ENCODE peak calls at places on chromosomes 5 and 9, in seven cellular contexts. One of them, this sample, is unnamed.
A peak's percentile ranks its signal among the peaks of the same experiment; 100 is the strongest.

GRCh38 chr9:122234022-122234748 is 5.4 kb upstream of the LHX6 start:
- DNase-seq in HCT116: no peak
- DNase-seq in HepG2: no peak
- DNase-seq in H1: no peak
- DNase-seq in GM12878: no peak
- DNase-seq in SK-N-SH: no peak
- DNase-seq in K562: no peak
- DNase-seq in this sample: no peak

GRCh38 chr5:108521841-108522506 is 140.1 kb upstream of the FBXL17 start:
- DNase-seq in HCT116: peak; percentile 52
- DNase-seq in HepG2: peak; percentile 53
- DNase-seq in H1: no peak
- DNase-seq in GM12878: peak; percentile 57
- DNase-seq in SK-N-SH: peak; percentile 48
- DNase-seq in K562: peak; percentile 53
- DNase-seq in this sample: peak; percentile 80

GRCh38 chr9:37676411-37676830 is 25.7 kb downstream of the FRMPD1 start:
- DNase-seq in HCT116: no peak
- DNase-seq in HepG2: no peak
- DNase-seq in H1: no peak
- DNase-seq in GM12878: no peak
- DNase-seq in SK-N-SH: peak; percentile 69
- DNase-seq in K562: no peak
- DNase-seq in this sample: no peak

GRCh38 chr5:1511651-1512540 is 11.9 kb downstream of the LPCAT1 start:
- DNase-seq in HCT116: peak; percentile 29
- DNase-seq in HepG2: no peak
- DNase-seq in H1: no peak
- DNase-seq in GM12878: no peak
- DNase-seq in SK-N-SH: no peak
- DNase-seq in K562: no peak
- DNase-seq in this sample: peak; percentile 72

GRCh38 chr5:143933434-143933833 is 121.5 kb downstream of the HMHB1 start:
- DNase-seq in HCT116: no peak
- DNase-seq in HepG2: no peak
- DNase-seq in H1: no peak
- DNase-seq in GM12878: no peak
- DNase-seq in SK-N-SH: no peak
- DNase-seq in K562: no peak
- DNase-seq in this sample: no peak

GRCh38 chr5:57435701-57436134 is 46.9 kb downstream of the ACTBL2 start:
- DNase-seq in HCT116: peak; percentile 37
- DNase-seq in HepG2: peak; percentile 23
- DNase-seq in H1: no peak
- DNase-seq in GM12878: no peak
- DNase-seq in SK-N-SH: no peak
- DNase-seq in K562: no peak
- DNase-seq in this sample: peak; percentile 83

GRCh38 chr9:113545068-113545467 is 81.5 kb downstream of the RGS3 start:
- DNase-seq in HCT116: no peak
- DNase-seq in HepG2: no peak
- DNase-seq in H1: no peak
- DNase-seq in GM12878: no peak
- DNase-seq in SK-N-SH: no peak
- DNase-seq in K562: no peak
- DNase-seq in this sample: no peak

GRCh38 chr5:159906957-159907356 is 9.3 kb upstream of the ADRA1B start:
- DNase-seq in HCT116: no peak
- DNase-seq in HepG2: no peak
- DNase-seq in H1: no peak
- DNase-seq in GM12878: no peak
- DNase-seq in SK-N-SH: no peak
- DNase-seq in K562: no peak
- DNase-seq in this sample: peak; percentile 37

GRCh38 chr5:172713113-172713808 is 57.7 kb downstream of the DUSP1 start:
- DNase-seq in HCT116: no peak
- DNase-seq in HepG2: no peak
- DNase-seq in H1: no peak
- DNase-seq in GM12878: no peak
- DNase-seq in SK-N-SH: peak; percentile 86
- DNase-seq in K562: peak; percentile 77
- DNase-seq in this sample: no peak

GRCh38 chr9:131290039-131290766 is 680 bp downstream of the PLPP7 start:
- DNase-seq in HCT116: no peak
- DNase-seq in HepG2: no peak
- DNase-seq in H1: no peak
- DNase-seq in GM12878: no peak
- DNase-seq in SK-N-SH: peak; percentile 80
- DNase-seq in K562: no peak
- DNase-seq in this sample: no peak

GRCh38 chr5:113693205-113693553 is 179.7 kb downstream of the YTHDC2 start:
- DNase-seq in HCT116: no peak
- DNase-seq in HepG2: no peak
- DNase-seq in H1: no peak
- DNase-seq in GM12878: no peak
- DNase-seq in SK-N-SH: no peak
- DNase-seq in K562: no peak
- DNase-seq in this sample: no peak

GRCh38 chr5:180119031-180119885 is 47.7 kb upstream of the RNF130 start:
- DNase-seq in HCT116: no peak
- DNase-seq in HepG2: no peak
- DNase-seq in H1: no peak
- DNase-seq in GM12878: no peak
- DNase-seq in SK-N-SH: no peak
- DNase-seq in K562: no peak
- DNase-seq in this sample: no peak

GRCh38 chr5:36356915-36357314 is 55.2 kb upstream of the RANBP3L start:
- DNase-seq in HCT116: no peak
- DNase-seq in HepG2: no peak
- DNase-seq in H1: no peak
- DNase-seq in GM12878: no peak
- DNase-seq in SK-N-SH: no peak
- DNase-seq in K562: no peak
- DNase-seq in this sample: no peak

GRCh38 chr9:20304001-20304400 is 318.3 kb downstream of the MLLT3 start:
- DNase-seq in HCT116: no peak
- DNase-seq in HepG2: no peak
- DNase-seq in H1: no peak
- DNase-seq in GM12878: no peak
- DNase-seq in SK-N-SH: peak; percentile 9
- DNase-seq in K562: no peak
- DNase-seq in this sample: no peak

GRCh38 chr5:123754903-123755302 is 242.9 kb downstream of the CSNK1G3 start:
- DNase-seq in HCT116: no peak
- DNase-seq in HepG2: no peak
- DNase-seq in H1: no peak
- DNase-seq in GM12878: no peak
- DNase-seq in SK-N-SH: peak; percentile 20
- DNase-seq in K562: no peak
- DNase-seq in this sample: no peak

GRCh38 chr5:108900668-108901067 is 153.0 kb downstream of the FER start:
- DNase-seq in HCT116: no peak
- DNase-seq in HepG2: peak; percentile 15
- DNase-seq in H1: no peak
- DNase-seq in GM12878: no peak
- DNase-seq in SK-N-SH: no peak
- DNase-seq in K562: no peak
- DNase-seq in this sample: no peak

GRCh38 chr9:89007568-89007967 is 16.3 kb downstream of the S1PR3 start:
- DNase-seq in HCT116: no peak
- DNase-seq in HepG2: no peak
- DNase-seq in H1: no peak
- DNase-seq in GM12878: no peak
- DNase-seq in SK-N-SH: no peak
- DNase-seq in K562: no peak
- DNase-seq in this sample: peak; percentile 15

GRCh38 chr5:71471193-71471592 is 15.7 kb downstream of the BDP1 start:
- DNase-seq in HCT116: no peak
- DNase-seq in HepG2: no peak
- DNase-seq in H1: no peak
- DNase-seq in GM12878: no peak
- DNase-seq in SK-N-SH: no peak
- DNase-seq in K562: no peak
- DNase-seq in this sample: no peak

GRCh38 chr5:132559661-132560060 is 2.9 kb downstream of the RAD50 start:
- DNase-seq in HCT116: no peak
- DNase-seq in HepG2: no peak
- DNase-seq in H1: no peak
- DNase-seq in GM12878: no peak
- DNase-seq in SK-N-SH: no peak
- DNase-seq in K562: no peak
- DNase-seq in this sample: no peak

GRCh38 chr5:132561601-132562000 is 4.8 kb downstream of the RAD50 start:
- DNase-seq in HCT116: no peak
- DNase-seq in HepG2: no peak
- DNase-seq in H1: no peak
- DNase-seq in GM12878: no peak
- DNase-seq in SK-N-SH: no peak
- DNase-seq in K562: no peak
- DNase-seq in this sample: no peak

GRCh38 chr5:132556511-132557424 is at the start of gene RAD50:
- DNase-seq in HCT116: peak; percentile 91
- DNase-seq in HepG2: peak; percentile 85
- DNase-seq in H1: peak; percentile 68
- DNase-seq in GM12878: peak; percentile 86
- DNase-seq in SK-N-SH: peak; percentile 94
- DNase-seq in K562: peak; percentile 93
- DNase-seq in this sample: peak; percentile 94

GRCh38 chr5:132557425-132557805 is 638 bp downstream of the RAD50 start:
- DNase-seq in HCT116: peak; percentile 37
- DNase-seq in HepG2: peak; percentile 82
- DNase-seq in H1: no peak
- DNase-seq in GM12878: peak; percentile 19
- DNase-seq in SK-N-SH: peak; percentile 26
- DNase-seq in K562: peak; percentile 36
- DNase-seq in this sample: peak; percentile 39
- TF ChIP-seq JUND in HCT116: no peak
- TF ChIP-seq JUND in HepG2: no peak
- TF ChIP-seq JUND in H1: no peak
- TF ChIP-seq JUND in GM12878: no peak
- TF ChIP-seq JUND in SK-N-SH: no peak
- TF ChIP-seq JUND in K562: no peak
- TF ChIP-seq JUND in this sample: no peak

GRCh38 chr5:80881726-80882125 is 78.4 kb upstream of the RASGRF2 start:
- DNase-seq in HCT116: no peak
- DNase-seq in HepG2: no peak
- DNase-seq in H1: no peak
- DNase-seq in GM12878: no peak
- DNase-seq in SK-N-SH: no peak
- DNase-seq in K562: no peak
- DNase-seq in this sample: no peak

GRCh38 chr5:80874162-80874561 is 86.0 kb upstream of the RASGRF2 start:
- DNase-seq in HCT116: no peak
- DNase-seq in HepG2: no peak
- DNase-seq in H1: no peak
- DNase-seq in GM12878: no peak
- DNase-seq in SK-N-SH: peak; percentile 10
- DNase-seq in K562: no peak
- DNase-seq in this sample: no peak

DNA sequence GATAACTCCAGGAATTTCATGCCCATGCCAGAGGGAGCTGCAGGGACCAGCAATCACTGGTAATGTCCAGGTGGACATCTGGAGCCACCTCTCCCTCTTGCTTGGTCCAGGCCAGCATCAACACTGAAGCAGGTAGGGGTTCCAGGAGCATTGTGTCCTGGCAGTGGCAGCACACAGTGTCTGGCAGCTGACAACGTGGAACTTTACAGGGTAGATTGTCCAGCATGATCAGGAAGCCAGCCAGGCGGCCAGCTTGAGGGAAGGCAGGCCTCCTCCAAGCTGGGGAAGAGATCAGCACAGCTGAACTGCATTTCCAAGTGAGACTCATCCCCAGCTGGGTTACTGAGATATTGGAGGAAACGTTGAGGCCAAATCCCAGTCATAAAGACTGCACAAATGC is 82.6 kb upstream of the RASGRF2 start:
- DNase-seq in HCT116: no peak
- DNase-seq in HepG2: no peak
- DNase-seq in H1: no peak
- DNase-seq in GM12878: no peak
- DNase-seq in SK-N-SH: no peak
- DNase-seq in K562: no peak
- DNase-seq in this sample: no peak
- TF ChIP-seq JUND in HCT116: no peak
- TF ChIP-seq JUND in HepG2: no peak
- TF ChIP-seq JUND in H1: no peak
- TF ChIP-seq JUND in GM12878: no peak
- TF ChIP-seq JUND in SK-N-SH: no peak
- TF ChIP-seq JUND in K562: no peak
- TF ChIP-seq JUND in this sample: no peak

DNA sequence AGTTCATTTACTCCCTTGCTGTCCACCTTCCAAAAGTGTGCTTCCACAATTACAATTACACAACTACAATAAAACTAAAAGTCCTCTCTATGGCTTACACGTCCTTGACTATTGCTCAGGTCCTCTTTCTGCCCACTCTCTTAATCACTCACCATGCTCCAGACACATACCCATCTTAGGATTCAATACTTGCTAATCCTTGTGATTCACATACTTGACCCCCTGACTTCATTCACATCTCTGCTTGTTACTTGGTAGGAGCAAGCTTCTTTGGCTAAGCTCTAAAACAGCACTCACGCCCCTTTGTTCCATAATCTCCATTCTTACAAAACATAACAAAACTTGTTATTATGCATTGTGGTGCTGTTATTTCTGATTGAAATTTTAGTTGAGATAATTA is 215.8 kb downstream of the EDIL3 start:
- DNase-seq in HCT116: no peak
- DNase-seq in HepG2: no peak
- DNase-seq in H1: no peak
- DNase-seq in GM12878: no peak
- DNase-seq in SK-N-SH: no peak
- DNase-seq in K562: no peak
- DNase-seq in this sample: no peak
- TF ChIP-seq JUND in HCT116: no peak
- TF ChIP-seq JUND in HepG2: no peak
- TF ChIP-seq JUND in H1: no peak
- TF ChIP-seq JUND in GM12878: no peak
- TF ChIP-seq JUND in SK-N-SH: no peak
- TF ChIP-seq JUND in K562: no peak
- TF ChIP-seq JUND in this sample: no peak

DNA sequence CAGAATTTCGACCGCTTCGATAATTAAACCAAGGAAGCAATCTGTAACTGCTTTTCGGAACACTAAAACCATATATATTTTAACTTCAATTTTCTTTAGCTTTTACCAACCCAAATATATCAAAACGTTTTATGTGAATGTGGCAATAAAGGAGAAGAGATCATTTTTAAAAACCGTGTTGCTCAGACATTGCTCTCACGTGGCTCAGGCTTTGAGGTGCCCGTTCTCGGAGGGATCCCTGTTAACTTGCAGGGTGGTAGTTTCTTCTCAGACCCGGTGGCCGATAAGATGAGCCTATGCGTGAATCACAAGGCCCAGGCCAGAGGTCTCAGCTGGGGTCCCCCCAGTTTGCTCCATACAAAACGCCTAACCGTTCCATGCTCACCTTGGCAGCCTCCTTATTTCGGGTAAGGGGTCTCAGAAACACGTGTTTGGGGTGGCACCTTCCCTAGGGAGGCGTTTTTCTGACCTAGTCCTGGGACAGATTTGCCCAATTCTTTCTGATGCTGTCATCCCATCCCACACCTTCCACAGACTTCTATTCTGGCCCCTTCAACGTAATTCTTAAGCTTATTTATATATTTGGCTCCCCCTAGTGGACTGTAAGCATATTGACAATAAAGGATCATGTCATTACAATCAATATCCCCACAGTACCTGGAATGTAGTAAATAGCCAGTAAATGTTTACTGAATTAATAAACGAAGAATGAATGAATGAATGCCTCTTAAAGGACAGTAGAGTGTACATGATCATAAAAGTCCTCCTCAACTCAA is 48.2 kb downstream of the THBS4 start:
- DNase-seq in HCT116: peak; percentile 71
- DNase-seq in HepG2: peak; percentile 54
- DNase-seq in H1: no peak
- DNase-seq in GM12878: no peak
- DNase-seq in SK-N-SH: peak; percentile 76
- DNase-seq in K562: peak; percentile 63
- DNase-seq in this sample: peak; percentile 78
- TF ChIP-seq JUND in HCT116: no peak
- TF ChIP-seq JUND in HepG2: no peak
- TF ChIP-seq JUND in H1: no peak
- TF ChIP-seq JUND in GM12878: no peak
- TF ChIP-seq JUND in SK-N-SH: no peak
- TF ChIP-seq JUND in K562: no peak
- TF ChIP-seq JUND in this sample: no peak

This sample was measured in T47D.